ENCODE peak calls at places on chromosomes 13 and 19, in six cellular contexts. N is lower leg skin, V is IMR-90, H is adrenal gland, D is uterus, R is A549. J is an unnamed sample.

GRCh38 chr19:1293782-1294621 is 8.3 kb downstream of the EFNA2 start:
- DNase-seq in N (no peak), V (no peak), H (no peak), D (no peak), R (no peak), J (no peak)

GRCh38 chr19:7575426-7576040 is 20.1 kb upstream of the CAMSAP3 start:
- DNase-seq in N (no peak), V (no peak), H (no peak), D (no peak), R (no peak), J (no peak)

GRCh38 chr19:45999653-46000121 is 4.4 kb downstream of the CCDC61 start:
- DNase-seq in N (no peak), V (peak), H (peak), D (peak), R (no peak), J (no peak)

GRCh38 chr19:31352782-31353651 is 3.8 kb upstream of the TSHZ3 start:
- DNase-seq in N (no peak), V (no peak), H (no peak), D (no peak), R (no peak), J (peak)

GRCh38 chr19:8403820-8404109 is 9.3 kb upstream of the MARCHF2 start:
- DNase-seq in N (no peak), V (no peak), H (no peak), D (no peak), R (no peak), J (no peak)

GRCh38 chr19:6732803-6733337 is 4.5 kb downstream of the GPR108 start:
- DNase-seq in N (no peak), V (no peak), H (no peak), D (no peak), R (no peak), J (peak)

GRCh38 chr13:103540394-103540793 is 474.2 kb upstream of the SLC10A2 start:
- DNase-seq in N (no peak), V (no peak), H (no peak), D (no peak), R (no peak), J (no peak)

GRCh38 chr19:2356036-2356646 is 3.9 kb upstream of the TMPRSS9 start:
- DNase-seq in N (no peak), V (no peak), H (no peak), D (no peak), R (no peak), J (no peak)

GRCh38 chr19:42926781-42927180 is 9.1 kb upstream of the PSG6 start:
- DNase-seq in N (no peak), V (no peak), H (no peak), D (no peak), R (no peak), J (no peak)

GRCh38 chr19:30848626-30849322 is 476.6 kb downstream of the ZNF536 start:
- DNase-seq in N (no peak), V (no peak), H (no peak), D (no peak), R (no peak), J (no peak)

GRCh38 chr13:40206241-40207109 is 460.0 kb downstream of the FOXO1 start:
- DNase-seq in N (peak), V (peak), H (no peak), D (no peak), R (no peak), J (no peak)

GRCh38 chr13:91017031-91017668 is 330.3 kb upstream of the MIR17HG start:
- DNase-seq in N (no peak), V (peak), H (peak), D (no peak), R (peak), J (no peak)

GRCh38 chr13:22047082-22047784 is 376.4 kb downstream of the FGF9 start:
- DNase-seq in N (no peak), V (peak), H (peak), D (no peak), R (no peak), J (no peak)

GRCh38 chr13:100954430-100955361 is 280.1 kb upstream of the TMTC4 start:
- DNase-seq in N (no peak), V (peak), H (no peak), D (no peak), R (no peak), J (no peak)

GRCh38 chr19:46791944-46792343 is 3.5 kb upstream of the SLC1A5 start:
- DNase-seq in N (no peak), V (no peak), H (no peak), D (no peak), R (no peak), J (no peak)

GRCh38 chr13:27489456-27489855 is 39.1 kb upstream of the MTIF3 start:
- DNase-seq in N (no peak), V (no peak), H (no peak), D (no peak), R (no peak), J (no peak)

GRCh38 chr13:41302743-41303142 is 8.3 kb upstream of the NAA16 start:
- DNase-seq in N (no peak), V (no peak), H (no peak), D (no peak), R (no peak), J (no peak)

GRCh38 chr13:41295973-41296372 is 15.1 kb upstream of the NAA16 start:
- DNase-seq in N (no peak), V (no peak), H (no peak), D (no peak), R (no peak), J (no peak)

GRCh38 chr13:41296879-41297646 is 14.0 kb upstream of the NAA16 start:
- DNase-seq in N (no peak), V (no peak), H (no peak), D (no peak), R (no peak), J (no peak)

GRCh38 chr13:41294914-41295313 is 16.2 kb upstream of the NAA16 start:
- DNase-seq in N (no peak), V (no peak), H (no peak), D (no peak), R (no peak), J (no peak)

DNA sequence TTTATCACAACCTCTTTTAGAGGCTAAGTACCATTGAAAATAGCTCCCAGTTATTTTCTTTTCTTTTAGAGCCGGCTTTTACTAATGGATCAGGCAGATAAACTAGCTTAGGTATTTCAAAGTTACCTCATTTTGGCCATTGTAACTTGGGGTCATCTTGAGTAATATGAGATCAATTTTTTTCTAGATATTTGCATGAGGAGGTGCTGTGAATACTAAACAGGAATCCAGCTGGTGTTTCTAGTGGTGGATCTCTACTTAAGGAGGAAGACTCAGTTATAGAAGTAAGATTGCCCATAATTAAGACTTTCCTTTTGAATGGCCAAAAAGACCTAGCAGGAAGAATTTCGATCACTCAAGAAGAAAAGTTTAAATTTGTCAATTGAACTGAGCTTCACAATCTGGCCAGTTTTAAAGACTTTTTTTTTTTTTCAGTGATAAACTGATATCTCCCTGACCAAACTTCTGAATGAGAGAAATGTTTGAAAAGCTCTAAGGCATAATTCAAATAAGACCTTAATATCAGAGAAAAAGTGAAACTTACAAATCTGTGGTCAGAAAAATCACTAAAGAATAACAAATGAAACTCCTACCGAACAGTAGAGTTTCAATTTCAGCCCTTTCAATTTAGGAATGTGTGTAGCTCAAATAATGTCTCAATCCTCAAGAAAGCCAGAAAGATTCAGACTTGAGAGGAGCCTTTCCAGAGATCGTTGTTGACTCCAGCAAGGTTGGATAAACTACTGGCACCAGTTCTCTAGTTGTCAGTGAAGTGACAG is 11.6 kb upstream of the NAA16 start:
- DNase-seq in N (no peak), V (no peak), H (no peak), D (no peak), R (no peak), J (no peak)
- TF ChIP-seq POLR2A in N (no peak), V (no peak), H (no peak), D (no peak), R (no peak), J (no peak)

GRCh38 chr19:29202281-29202680 is 10.7 kb downstream of the UQCRFS1 start:
- DNase-seq in N (no peak), V (no peak), H (no peak), D (no peak), R (no peak), J (no peak)

GRCh38 chr19:29211562-29212416 is 1.2 kb downstream of the UQCRFS1 start:
- DNase-seq in N (no peak), V (peak), H (peak), D (no peak), R (peak), J (no peak)

GRCh38 chr19:29201849-29202248 is 11.1 kb downstream of the UQCRFS1 start:
- DNase-seq in N (no peak), V (no peak), H (no peak), D (no peak), R (no peak), J (no peak)

GRCh38 chr19:29206453-29206852 is 6.5 kb downstream of the UQCRFS1 start:
- DNase-seq in N (no peak), V (no peak), H (no peak), D (no peak), R (no peak), J (no peak)
- TF ChIP-seq POLR2A in N (no peak), V (no peak), H (no peak), D (no peak), R (no peak), J (no peak)

GRCh38 chr13:85543144-85543543 is 256.1 kb downstream of the SLITRK6 start:
- DNase-seq in N (no peak), V (no peak), H (no peak), D (no peak), R (no peak), J (no peak)
- TF ChIP-seq POLR2A in N (no peak), V (no peak), H (no peak), D (no peak), R (no peak), J (no peak)

GRCh38 chr19:10566408-10566657 is 523 bp upstream of the KRI1 start:
- DNase-seq in N (no peak), V (no peak), H (no peak), D (no peak), R (no peak), J (no peak)

GRCh38 chr19:10565567-10566407 is at the start of gene KRI1:
- DNase-seq in N (peak), V (peak), H (peak), D (peak), R (peak), J (peak)

GRCh38 chr19:10567696-10568443 is 909 bp downstream of the CDKN2D start:
- DNase-seq in N (no peak), V (no peak), H (peak), D (no peak), R (no peak), J (no peak)

GRCh38 chr19:10568444-10568825 is 344 bp downstream of the CDKN2D start:
- DNase-seq in N (no peak), V (no peak), H (peak), D (no peak), R (no peak), J (no peak)

GRCh38 chr19:10566658-10567410 is 1.0 kb upstream of the KRI1 start:
- DNase-seq in N (no peak), V (no peak), H (peak), D (no peak), R (no peak), J (peak)
- TF ChIP-seq POLR2A in N (no peak), V (no peak), H (no peak), D (no peak), R (no peak), J (no peak)

GRCh38 chr19:13847900-13848677 is 28.8 kb upstream of the NANOS3 start:
- DNase-seq in N (no peak), V (no peak), H (no peak), D (no peak), R (no peak), J (no peak)

GRCh38 chr19:13849277-13849676 is 27.7 kb upstream of the NANOS3 start:
- DNase-seq in N (no peak), V (no peak), H (no peak), D (no peak), R (no peak), J (no peak)

GRCh38 chr19:13846533-13847032 is 30.4 kb upstream of the NANOS3 start:
- DNase-seq in N (peak), V (peak), H (peak), D (peak), R (peak), J (peak)

GRCh38 chr19:13848811-13849241 is 28.1 kb upstream of the NANOS3 start:
- DNase-seq in N (no peak), V (no peak), H (no peak), D (no peak), R (no peak), J (no peak)

DNA sequence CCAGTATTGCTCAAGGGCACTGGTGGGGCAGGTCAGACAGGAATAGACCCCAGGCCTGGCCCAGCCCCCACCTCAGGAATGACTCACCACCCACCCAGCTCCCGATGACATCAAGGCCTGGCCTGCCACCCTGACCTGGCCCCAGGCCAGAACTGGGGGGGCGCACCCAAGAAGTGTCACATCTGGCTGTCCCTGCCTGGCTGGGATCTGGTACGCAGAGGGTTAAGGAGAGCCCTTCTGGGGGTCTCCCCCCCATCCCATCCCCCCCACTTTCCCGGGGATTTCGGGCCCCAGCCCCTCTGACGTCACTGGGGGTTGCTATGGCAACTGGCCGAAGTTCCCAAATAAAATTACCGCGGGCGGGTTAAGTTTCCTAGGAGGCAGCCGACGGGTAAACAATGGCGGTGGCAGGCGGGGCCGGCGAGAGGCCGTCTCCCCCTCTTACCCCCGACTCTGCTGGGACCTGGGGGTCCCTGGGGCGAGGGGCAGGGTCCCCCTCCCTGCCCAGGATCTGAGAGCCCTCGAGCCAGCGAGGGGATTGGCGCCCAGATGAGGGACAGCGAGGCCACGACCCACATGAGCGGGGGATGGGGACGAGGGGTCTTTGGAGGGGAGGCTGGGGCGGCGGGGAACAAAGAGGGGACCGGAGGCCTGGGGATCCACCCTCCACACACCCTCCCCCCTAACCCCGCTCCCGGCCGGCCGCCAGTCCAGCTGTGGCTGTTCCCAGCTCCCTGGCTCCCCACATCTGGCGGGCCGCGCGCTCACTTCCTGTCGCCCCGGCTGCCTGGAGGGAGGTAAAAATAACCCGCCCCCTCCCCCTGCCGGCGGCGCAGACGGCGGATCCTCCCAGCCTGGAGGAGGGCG is 29.7 kb upstream of the NANOS3 start:
- DNase-seq in N (peak), V (peak), H (peak), D (peak), R (no peak), J (peak)
- TF ChIP-seq POLR2A in N (peak), V (peak), H (peak), D (peak), R (no peak), J (peak)

GRCh38 chr13:89891416-89891815 is 1456.1 kb upstream of the MIR17HG start:
- DNase-seq in N (no peak), V (no peak), H (no peak), D (no peak), R (no peak), J (no peak)

DNA sequence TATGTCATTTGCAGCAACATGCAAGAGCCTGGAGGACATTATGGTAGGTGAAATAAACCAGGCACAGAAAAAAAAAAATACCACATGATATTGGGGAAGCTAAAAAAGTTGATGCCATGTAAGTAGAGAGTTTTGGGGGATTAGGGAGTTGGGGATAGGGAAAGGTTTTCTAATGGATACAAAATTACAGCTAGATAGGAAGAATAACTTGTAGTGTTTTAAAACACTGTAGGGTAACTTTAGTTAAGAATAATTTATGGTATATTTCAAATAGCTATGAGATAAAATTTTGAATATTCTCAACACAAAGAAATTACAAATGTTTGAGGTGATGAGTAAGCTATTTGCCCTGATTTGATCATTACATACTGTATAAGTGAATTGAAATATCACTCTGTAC is 1456.7 kb upstream of the MIR17HG start:
- DNase-seq in N (no peak), V (no peak), H (no peak), D (no peak), R (no peak), J (no peak)
- TF ChIP-seq POLR2A in N (no peak), V (no peak), H (no peak), D (no peak), R (no peak), J (no peak)

GRCh38 chr19:54152267-54152666 is 7.3 kb downstream of the LENG1 start:
- DNase-seq in N (no peak), V (no peak), H (no peak), D (no peak), R (no peak), J (no peak)
- TF ChIP-seq POLR2A in N (no peak), V (no peak), H (no peak), D (no peak), R (no peak), J (no peak)

DNA sequence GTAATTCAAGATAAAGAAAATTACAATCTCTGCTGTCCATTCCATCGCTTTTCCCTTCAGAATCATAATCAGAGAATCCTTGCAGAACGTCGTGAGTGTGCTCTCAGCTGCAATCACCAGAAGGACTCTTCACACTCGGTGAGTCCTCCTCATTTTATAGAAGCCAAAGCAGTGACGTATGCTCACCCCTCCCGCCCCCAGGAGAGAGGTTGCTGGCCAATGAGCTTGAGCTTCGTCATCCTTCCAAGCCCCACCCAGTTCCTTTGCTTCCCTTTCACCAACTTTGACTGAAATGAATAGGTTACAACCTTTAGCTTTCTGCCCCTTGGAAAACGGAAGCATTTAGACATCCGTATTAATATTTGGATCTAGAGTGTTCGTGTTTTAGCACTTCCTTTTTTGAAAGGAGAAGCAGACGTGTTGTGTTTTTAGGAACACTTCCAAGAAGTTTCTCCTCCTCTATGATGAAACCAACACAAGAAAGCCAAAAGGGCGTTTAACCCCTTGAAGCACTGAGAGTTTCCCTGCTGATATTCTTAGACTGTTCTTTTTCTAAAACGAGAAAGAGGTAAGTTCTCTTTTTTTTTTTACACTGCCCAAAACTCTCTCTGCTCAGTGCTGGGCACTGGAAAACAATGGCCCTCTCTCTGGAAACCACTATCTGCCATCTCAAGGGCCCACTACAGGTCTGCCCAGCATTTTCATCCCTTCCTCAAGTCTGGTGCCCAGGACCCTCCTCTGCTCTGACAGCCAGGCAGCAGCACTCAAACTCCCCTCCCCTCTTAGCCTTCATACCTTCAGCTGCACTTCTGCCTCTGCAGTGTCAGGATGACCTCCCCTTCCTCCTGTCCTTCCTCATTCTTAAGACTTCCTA is 44.3 kb upstream of the CEACAM21 start:
- DNase-seq in N (peak), V (peak), H (peak), D (peak), R (peak), J (no peak)
- TF ChIP-seq POLR2A in N (peak), V (no peak), H (peak), D (peak), R (no peak), J (no peak)

GRCh38 chr19:3586124-3586626 is 897 bp downstream of the GIPC3 start:
- DNase-seq in N (no peak), V (no peak), H (no peak), D (no peak), R (no peak), J (no peak)
- TF ChIP-seq POLR2A in N (no peak), V (no peak), H (no peak), D (no peak), R (no peak), J (no peak)

DNA sequence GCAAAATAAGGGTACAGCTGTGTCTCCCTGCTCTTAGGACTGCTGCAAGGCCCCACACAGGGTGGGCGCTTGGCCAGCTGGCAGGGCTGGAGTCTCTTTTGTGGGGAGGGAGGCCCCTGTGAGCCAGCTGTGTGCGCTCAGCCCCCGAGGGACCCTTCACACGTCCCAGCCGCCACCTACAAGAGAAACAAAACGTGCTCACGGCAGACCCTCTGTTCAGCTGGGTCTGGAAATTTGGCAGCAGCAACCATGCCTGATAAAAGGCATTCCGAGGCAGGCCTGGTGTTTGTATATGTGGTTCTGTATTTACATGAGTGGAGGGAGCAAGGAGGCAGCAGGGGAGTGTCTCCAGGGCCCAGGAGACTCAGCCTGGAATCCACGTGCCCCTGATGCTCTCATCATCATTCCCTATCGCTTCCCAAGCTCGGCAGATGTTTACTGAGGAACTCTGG is 49.7 kb downstream of the CRTC1 start:
- DNase-seq in N (no peak), V (peak), H (no peak), D (peak), R (no peak), J (peak)
- TF ChIP-seq POLR2A in N (no peak), V (no peak), H (no peak), D (no peak), R (no peak), J (no peak)

J was measured in ovary.